ENCODE peak calls at places on chromosomes 11 and 22, in seven cellular contexts. N, S, A, W, V, B and Q are unnamed samples.

GRCh38 chr11:42598341-42598740 is 713.5 kb upstream of the API5 start:
- DNase-seq in N (no peak), S (no peak), A (no peak), W (no peak), V (no peak), B (no peak), Q (no peak)

GRCh38 chr11:697028-697491 is 1.4 kb downstream of the TMEM80 start:
- DNase-seq in N (peak; percentile 67), S (no peak), A (no peak), W (no peak), V (no peak), B (peak; percentile 90), Q (no peak)

GRCh38 chr11:117072517-117073218 is 25.6 kb downstream of the SIK3 start:
- DNase-seq in N (peak; percentile 22), S (no peak), A (no peak), W (no peak), V (no peak), B (peak; percentile 96), Q (no peak)

GRCh38 chr11:38014405-38014804 is 1416.4 kb upstream of the RAG2 start:
- DNase-seq in N (no peak), S (no peak), A (no peak), W (no peak), V (no peak), B (peak; percentile 20), Q (no peak)

GRCh38 chr11:43989162-43989961 is 46.9 kb downstream of the C11orf96 start:
- DNase-seq in N (peak; percentile 37), S (peak; percentile 70), A (no peak), W (peak; percentile 45), V (peak; percentile 92), B (no peak), Q (peak; percentile 91)

GRCh38 chr11:2260491-2261364 is 9.7 kb downstream of the ASCL2 start:
- DNase-seq in N (no peak), S (peak; percentile 43), A (no peak), W (no peak), V (no peak), B (no peak), Q (peak; percentile 66)

GRCh38 chr11:15127341-15127740 is 12.6 kb downstream of the INSC start:
- DNase-seq in N (no peak), S (no peak), A (no peak), W (no peak), V (no peak), B (peak; percentile 81), Q (no peak)

GRCh38 chr11:119608781-119609180 is 120.2 kb downstream of the NECTIN1 start:
- DNase-seq in N (no peak), S (no peak), A (no peak), W (no peak), V (no peak), B (no peak), Q (no peak)

DNA sequence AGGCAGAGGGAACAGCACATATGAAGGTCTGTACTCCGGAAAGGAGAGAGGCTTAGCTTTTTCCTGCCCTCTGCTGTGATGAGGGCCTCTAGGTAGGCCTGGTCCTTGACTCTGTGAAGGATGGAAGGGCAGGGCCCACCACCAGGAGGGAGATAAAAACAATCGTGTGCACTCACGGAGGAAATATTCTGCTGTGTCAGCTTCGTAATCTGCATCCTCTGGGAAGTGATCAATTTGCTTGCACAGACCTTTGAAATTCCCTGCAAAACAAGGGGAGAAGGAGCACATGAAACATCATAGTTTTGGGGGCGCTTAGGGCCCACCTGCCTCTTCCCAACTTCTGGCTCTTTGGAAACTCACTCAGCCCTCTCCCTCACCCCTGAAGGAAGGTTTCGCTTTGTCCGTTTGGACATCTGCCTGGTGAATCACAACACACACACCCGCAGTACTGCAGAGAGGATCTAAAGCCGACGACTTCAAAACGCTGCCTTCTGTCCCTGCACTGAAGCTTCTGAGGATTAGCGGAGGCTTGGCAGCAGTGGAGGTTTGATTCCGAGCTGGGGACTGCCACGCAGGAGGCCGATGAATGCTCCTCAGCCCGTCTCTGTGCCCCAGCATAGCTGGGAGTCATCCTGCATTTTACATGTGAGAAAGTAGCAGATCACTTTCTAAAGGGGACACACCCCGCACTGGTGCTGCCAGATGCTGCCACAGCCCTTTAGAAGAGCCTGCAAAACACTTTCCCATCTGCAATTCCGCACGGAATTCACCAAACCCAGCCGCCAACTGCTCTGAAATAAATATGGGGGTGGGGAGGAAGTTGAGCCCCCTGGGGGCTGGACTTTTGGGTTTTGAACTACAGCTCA is 58.6 kb upstream of the EIF3D start:
- DNase-seq in N (no peak), S (no peak), A (no peak), W (no peak), V (no peak), B (peak; percentile 67), Q (peak; percentile 9)
- H3K9me3 ChIP-seq in N (no peaks in the 10 kb centered on the region), S (no peaks in the 10 kb centered on the region), A (peaks cover 26% of the 10 kb centered on the region), W (no peaks in the 10 kb centered on the region), V (no peaks in the 10 kb centered on the region), B (no peaks in the 10 kb centered on the region), Q (no peaks in the 10 kb centered on the region)

GRCh38 chr11:50078001-50078400 is 45.3 kb downstream of the OR4C45 start:
- DNase-seq in N (no peak), S (no peak), A (no peak), W (no peak), V (no peak), B (no peak), Q (no peak)
- H3K9me3 ChIP-seq in N (no peaks in the 10 kb centered on the region), S (no peaks in the 10 kb centered on the region), A (peaks cover 26% of the 10 kb centered on the region), W (peaks cover 96% of the 10 kb centered on the region), V (no peaks in the 10 kb centered on the region), B (peaks cover 35% of the 10 kb centered on the region), Q (peaks cover 2% of the 10 kb centered on the region)

GRCh38 chr11:11446967-11447366 is 93.9 kb upstream of the CSNK2A3 start:
- DNase-seq in N (no peak), S (no peak), A (no peak), W (no peak), V (no peak), B (no peak), Q (no peak)

GRCh38 chr11:11445441-11446185 is 92.6 kb upstream of the CSNK2A3 start:
- DNase-seq in N (no peak), S (no peak), A (no peak), W (no peak), V (no peak), B (no peak), Q (no peak)

GRCh38 chr11:11448626-11449025 is 95.6 kb upstream of the CSNK2A3 start:
- DNase-seq in N (no peak), S (no peak), A (no peak), W (no peak), V (no peak), B (no peak), Q (no peak)

GRCh38 chr11:11444800-11445126 is 91.7 kb upstream of the CSNK2A3 start:
- DNase-seq in N (no peak), S (peak; percentile 23), A (no peak), W (no peak), V (no peak), B (no peak), Q (no peak)

GRCh38 chr11:11446562-11446961 is 93.5 kb upstream of the CSNK2A3 start:
- DNase-seq in N (no peak), S (no peak), A (no peak), W (no peak), V (no peak), B (no peak), Q (no peak)
- H3K9me3 ChIP-seq in N (no peaks in the 10 kb centered on the region), S (no peaks in the 10 kb centered on the region), A (no peaks in the 10 kb centered on the region), W (no peaks in the 10 kb centered on the region), V (no peaks in the 10 kb centered on the region), B (no peaks in the 10 kb centered on the region), Q (no peaks in the 10 kb centered on the region)

DNA sequence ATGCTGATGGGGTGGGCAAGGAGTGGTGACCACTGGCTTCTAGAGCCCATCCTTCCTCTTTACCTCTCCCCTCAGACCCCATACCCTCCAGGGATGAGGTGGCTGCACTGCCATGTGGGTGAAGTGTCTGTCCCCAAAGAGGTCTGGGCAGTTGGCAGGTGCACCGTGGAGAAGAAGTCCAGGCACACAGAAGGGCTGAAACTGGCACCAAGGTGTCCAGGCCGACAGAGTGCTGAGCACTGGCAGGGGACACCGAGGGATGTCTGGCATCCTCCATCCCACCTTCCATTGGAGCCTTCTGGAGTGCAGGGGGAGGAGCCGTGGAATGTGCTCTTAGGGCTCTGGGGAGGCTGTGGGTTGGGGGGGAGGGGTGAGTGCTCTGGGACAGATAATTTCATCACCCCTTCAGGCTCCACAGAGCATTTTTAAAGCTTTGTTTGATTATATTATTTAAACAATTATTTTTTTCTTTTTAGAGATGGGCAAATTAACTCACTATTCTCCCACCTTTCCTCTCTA is 37.9 kb downstream of the PKNOX2 start:
- DNase-seq in N (no peak), S (peak; percentile 35), A (no peak), W (no peak), V (no peak), B (no peak), Q (no peak)
- H3K9me3 ChIP-seq in N (no peaks in the 10 kb centered on the region), S (no peaks in the 10 kb centered on the region), A (no peaks in the 10 kb centered on the region), W (no peaks in the 10 kb centered on the region), V (no peaks in the 10 kb centered on the region), B (no peaks in the 10 kb centered on the region), Q (no peaks in the 10 kb centered on the region)

DNA sequence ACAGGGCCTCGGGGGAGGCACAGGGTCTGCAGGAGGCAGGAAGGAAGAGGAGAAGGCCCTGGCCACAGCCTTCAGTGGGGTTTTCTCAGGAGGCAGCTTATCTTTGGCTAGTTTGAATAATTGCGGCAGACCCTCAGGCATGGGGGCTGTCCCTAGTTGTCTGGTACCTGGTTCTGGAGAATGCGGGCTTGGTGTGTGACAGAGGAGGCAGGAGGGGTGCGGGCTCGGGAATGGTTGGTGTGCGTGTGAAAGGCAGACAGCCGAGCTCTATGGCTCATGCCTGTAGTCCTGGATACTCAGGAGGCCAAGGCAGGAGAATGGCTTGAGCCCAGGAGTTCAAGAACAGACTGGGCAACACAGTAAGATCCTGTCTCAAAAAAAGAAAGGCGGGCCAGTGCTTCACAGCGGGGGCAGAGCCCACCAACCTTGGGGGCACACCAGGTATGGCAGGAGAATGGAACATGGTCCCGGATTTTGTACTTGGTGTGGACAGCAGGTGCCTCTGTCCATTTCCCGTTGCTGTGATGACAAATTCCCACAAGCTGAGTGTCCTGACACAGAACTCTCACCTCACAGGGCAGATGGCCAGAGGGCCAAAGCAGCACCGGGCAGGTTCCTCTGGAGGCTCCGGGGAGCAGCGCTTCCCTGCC is 640.6 kb downstream of the TBC1D22A start:
- DNase-seq in N (no peak), S (no peak), A (no peak), W (no peak), V (no peak), B (no peak), Q (peak; percentile 46)
- H3K9me3 ChIP-seq in N (no peaks in the 10 kb centered on the region), S (no peaks in the 10 kb centered on the region), A (no peaks in the 10 kb centered on the region), W (peaks cover 97% of the 10 kb centered on the region), V (no peaks in the 10 kb centered on the region), B (peaks cover 18% of the 10 kb centered on the region), Q (no peaks in the 10 kb centered on the region)

DNA sequence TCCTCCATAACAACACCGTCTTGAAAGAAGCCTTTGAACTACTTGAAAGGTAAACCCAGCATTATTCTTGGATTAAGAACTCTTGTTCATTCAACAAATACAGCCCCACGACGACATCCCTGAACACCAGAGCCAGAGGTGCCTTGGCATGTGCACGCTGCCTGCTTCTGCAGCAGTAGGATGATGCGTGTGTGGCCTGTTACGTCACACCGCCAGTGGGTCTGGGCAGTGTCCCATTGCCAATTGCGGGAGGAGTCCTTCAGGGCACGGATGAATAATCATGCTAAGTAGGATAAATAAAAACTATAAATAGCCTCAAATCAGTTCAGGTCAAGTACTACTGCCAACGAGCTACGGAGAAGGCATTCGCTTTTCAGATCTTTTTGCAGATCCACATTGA is 380.5 kb downstream of the SHANK2 start:
- DNase-seq in N (no peak), S (no peak), A (no peak), W (no peak), V (no peak), B (peak; percentile 30), Q (peak; percentile 30)
- H3K9me3 ChIP-seq in N (no peaks in the 10 kb centered on the region), S (no peaks in the 10 kb centered on the region), A (no peaks in the 10 kb centered on the region), W (no peaks in the 10 kb centered on the region), V (no peaks in the 10 kb centered on the region), B (no peaks in the 10 kb centered on the region), Q (no peaks in the 10 kb centered on the region)